ENCODE peak calls at places on chromosomes 2 and 18, in eight cellular contexts. P is tibial artery, B is K562, C is body of pancreas, O is IMR-90, I is astrocyte, E is retinal pigment epithelial cell, X is HCT116. W is an unnamed sample.

GRCh38 chr2:237671466-237672173 is 44.2 kb downstream of the LRRFIP1 start:
- DNase-seq in P (peak), B (no peak), C (no peak), O (no peak), I (no peak), E (no peak), X (no peak), W (no peak)

GRCh38 chr2:38765149-38765548 is 12.9 kb upstream of the GEMIN6 start:
- DNase-seq in P (no peak), B (no peak), C (peak), O (peak), I (peak), E (peak), X (no peak), W (peak)

GRCh38 chr2:196431957-196432356 is 207.6 kb upstream of the CCDC150 start:
- DNase-seq in P (no peak), B (no peak), C (no peak), O (peak), I (no peak), E (no peak), X (peak), W (no peak)

GRCh38 chr2:240989451-240990265 is 8.8 kb upstream of the SNED1 start:
- DNase-seq in P (peak), B (peak), C (peak), O (peak), I (no peak), E (no peak), X (peak), W (no peak)

GRCh38 chr18:79581911-79582310 is 97.7 kb upstream of the CTDP1 start:
- DNase-seq in P (peak), B (no peak), C (peak), O (no peak), I (no peak), E (no peak), X (no peak), W (no peak)

GRCh38 chr2:75241696-75242095 is 42.4 kb upstream of the TACR1 start:
- DNase-seq in P (no peak), B (no peak), C (no peak), O (peak), I (no peak), E (no peak), X (peak), W (no peak)

GRCh38 chr18:25261768-25262167 is 90.2 kb downstream of the ZNF521 start:
- DNase-seq in P (no peak), B (no peak), C (no peak), O (no peak), I (no peak), E (no peak), X (no peak), W (no peak)

GRCh38 chr2:166593403-166593802 is 99.4 kb upstream of the SCN7A start:
- DNase-seq in P (no peak), B (no peak), C (no peak), O (peak), I (peak), E (no peak), X (no peak), W (peak)

GRCh38 chr2:210592706-210593105 is 36.3 kb downstream of the CPS1 start:
- DNase-seq in P (no peak), B (no peak), C (no peak), O (no peak), I (no peak), E (no peak), X (no peak), W (no peak)

GRCh38 chr2:13821255-13821880 is 811.1 kb upstream of the LRATD1 start:
- DNase-seq in P (no peak), B (no peak), C (no peak), O (peak), I (peak), E (peak), X (no peak), W (peak)

GRCh38 chr2:110747522-110748488 is 15.4 kb downstream of the ACOXL start:
- DNase-seq in P (no peak), B (no peak), C (no peak), O (no peak), I (no peak), E (no peak), X (no peak), W (no peak)

GRCh38 chr2:220670461-220670979 is 901.6 kb downstream of the EPHA4 start:
- DNase-seq in P (no peak), B (no peak), C (no peak), O (no peak), I (no peak), E (no peak), X (no peak), W (no peak)

GRCh38 chr2:98472961-98473746 is 28.5 kb downstream of the INPP4A start:
- DNase-seq in P (no peak), B (no peak), C (no peak), O (no peak), I (no peak), E (no peak), X (no peak), W (no peak)

GRCh38 chr2:56376699-56377665 is 193.2 kb downstream of the CCDC85A start:
- DNase-seq in P (no peak), B (no peak), C (no peak), O (no peak), I (peak), E (no peak), X (no peak), W (no peak)

GRCh38 chr2:32678825-32679224 is 51.0 kb downstream of the TTC27 start:
- DNase-seq in P (no peak), B (no peak), C (no peak), O (peak), I (peak), E (peak), X (peak), W (peak)

GRCh38 chr2:109386004-109386695 is 227.6 kb downstream of the SEPTIN10 start:
- DNase-seq in P (peak), B (no peak), C (no peak), O (peak), I (no peak), E (no peak), X (no peak), W (no peak)

GRCh38 chr2:24824966-24825882 is 32.0 kb downstream of the CENPO start:
- DNase-seq in P (peak), B (peak), C (no peak), O (no peak), I (no peak), E (no peak), X (peak), W (no peak)

GRCh38 chr2:225932741-225933413 is 533.4 kb downstream of the NYAP2 start:
- DNase-seq in P (no peak), B (no peak), C (no peak), O (peak), I (no peak), E (no peak), X (no peak), W (no peak)

GRCh38 chr2:225995788-225996476 is 596.4 kb downstream of the NYAP2 start:
- DNase-seq in P (no peak), B (no peak), C (no peak), O (peak), I (peak), E (no peak), X (no peak), W (no peak)

GRCh38 chr18:35707674-35708073 is 126.1 kb downstream of the GALNT1 start:
- DNase-seq in P (no peak), B (no peak), C (no peak), O (no peak), I (no peak), E (no peak), X (no peak), W (no peak)

GRCh38 chr18:1261054-1261453 is 356.4 kb downstream of the ADCYAP1 start:
- DNase-seq in P (no peak), B (no peak), C (no peak), O (no peak), I (no peak), E (no peak), X (no peak), W (no peak)

GRCh38 chr2:218648473-218649100 is 10.8 kb downstream of the ZNF142 start:
- DNase-seq in P (no peak), B (peak), C (peak), O (peak), I (peak), E (peak), X (peak), W (no peak)

GRCh38 chr2:95276244-95276887 is 2.1 kb downstream of the PROM2 start:
- DNase-seq in P (peak), B (no peak), C (no peak), O (no peak), I (no peak), E (no peak), X (no peak), W (no peak)

GRCh38 chr2:12196495-12196894 is 450.1 kb downstream of the LPIN1 start:
- DNase-seq in P (no peak), B (no peak), C (no peak), O (no peak), I (no peak), E (no peak), X (no peak), W (no peak)

GRCh38 chr2:121650554-121650930 is 1.3 kb upstream of the CLASP1 start:
- DNase-seq in P (no peak), B (peak), C (no peak), O (peak), I (peak), E (no peak), X (no peak), W (no peak)

GRCh38 chr2:43313642-43314017 is 87.2 kb upstream of the ZFP36L2 start:
- DNase-seq in P (no peak), B (no peak), C (no peak), O (no peak), I (no peak), E (no peak), X (no peak), W (no peak)

GRCh38 chr2:43314299-43314927 is 88.0 kb upstream of the ZFP36L2 start:
- DNase-seq in P (no peak), B (no peak), C (no peak), O (no peak), I (no peak), E (no peak), X (no peak), W (no peak)

GRCh38 chr2:43315482-43315881 is 89.1 kb upstream of the ZFP36L2 start:
- DNase-seq in P (no peak), B (no peak), C (no peak), O (no peak), I (no peak), E (no peak), X (no peak), W (no peak)

GRCh38 chr2:43311276-43311675 is 84.9 kb upstream of the ZFP36L2 start:
- DNase-seq in P (no peak), B (no peak), C (no peak), O (peak), I (peak), E (peak), X (no peak), W (no peak)

GRCh38 chr2:43312751-43313641 is 86.6 kb upstream of the ZFP36L2 start:
- DNase-seq in P (peak), B (no peak), C (peak), O (peak), I (peak), E (no peak), X (no peak), W (peak)
- H3K4me3 ChIP-seq in P (no peak), B (no peak), C (no peak), O (no peak), I (no peak), E (no peak), X (no peak), W (no peak)

DNA sequence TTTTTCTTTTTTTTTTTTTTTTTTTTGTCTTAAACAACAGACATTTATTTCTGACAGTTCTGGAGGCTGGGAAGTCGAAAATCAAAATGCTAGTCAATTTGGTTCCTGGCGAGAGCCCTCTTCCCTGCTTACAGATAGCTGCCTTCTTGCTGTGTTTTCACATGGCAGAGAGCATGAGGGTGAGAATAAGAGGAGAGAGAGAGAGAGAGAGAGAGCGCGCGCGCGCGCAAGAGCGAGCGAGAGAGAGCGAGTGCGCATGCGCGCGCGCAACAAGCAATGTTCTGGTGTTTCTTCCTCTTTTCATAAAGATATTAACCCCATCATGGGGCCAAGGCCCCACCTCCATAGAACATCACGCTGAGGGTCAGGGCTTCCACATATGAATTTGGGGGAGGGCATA is 20.9 kb downstream of the MTCL1 start:
- DNase-seq in P (no peak), B (no peak), C (no peak), O (no peak), I (no peak), E (no peak), X (no peak), W (no peak)
- TF ChIP-seq CTCF in P (no peak), B (no peak), C (no peak), O (no peak), I (no peak), E (no peak), X (no peak), W (no peak)

GRCh38 chr2:179422037-179422643 is 157.5 kb upstream of the SESTD1 start:
- DNase-seq in P (peak), B (peak), C (peak), O (peak), I (peak), E (peak), X (peak), W (peak)
- H3K4me3 ChIP-seq in P (no peak), B (no peak), C (no peak), O (no peak), I (no peak), E (no peak), X (no peak), W (no peak)

GRCh38 chr18:56789004-56789888 is 138.1 kb downstream of the WDR7 start:
- DNase-seq in P (no peak), B (peak), C (peak), O (peak), I (no peak), E (no peak), X (peak), W (no peak)

GRCh38 chr18:56785006-56785405 is 133.8 kb downstream of the WDR7 start:
- DNase-seq in P (no peak), B (no peak), C (no peak), O (no peak), I (no peak), E (no peak), X (no peak), W (no peak)

GRCh38 chr18:56787392-56787791 is 136.2 kb downstream of the WDR7 start:
- DNase-seq in P (no peak), B (no peak), C (no peak), O (no peak), I (no peak), E (no peak), X (no peak), W (no peak)

GRCh38 chr18:56795381-56795780 is 144.2 kb downstream of the WDR7 start:
- DNase-seq in P (no peak), B (no peak), C (no peak), O (peak), I (peak), E (no peak), X (no peak), W (no peak)

DNA sequence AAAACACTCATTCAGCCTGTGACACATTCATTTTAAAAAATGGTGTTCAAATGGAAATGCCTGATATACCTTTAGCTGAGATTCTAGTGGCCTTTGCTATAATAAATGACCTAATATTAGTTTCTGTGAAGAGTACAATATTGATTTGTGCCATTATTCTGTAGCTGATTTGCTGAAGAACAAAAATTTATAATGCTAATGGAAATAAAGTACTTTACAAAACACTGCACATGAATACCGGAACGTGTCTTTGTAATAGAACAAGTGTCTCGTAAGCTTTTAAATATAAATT is 138.7 kb downstream of the WDR7 start:
- DNase-seq in P (no peak), B (no peak), C (no peak), O (no peak), I (no peak), E (no peak), X (no peak), W (no peak)
- TF ChIP-seq CTCF in P (no peak), B (no peak), C (no peak), O (no peak), I (no peak), E (no peak), X (no peak), W (no peak)

GRCh38 chr2:42975358-42975717 is 183.0 kb upstream of the HAAO start:
- DNase-seq in P (peak), B (no peak), C (peak), O (no peak), I (no peak), E (no peak), X (no peak), W (no peak)

GRCh38 chr2:42974303-42974696 is 181.9 kb upstream of the HAAO start:
- DNase-seq in P (no peak), B (no peak), C (no peak), O (no peak), I (no peak), E (no peak), X (no peak), W (no peak)

GRCh38 chr2:42973771-42974170 is 181.4 kb upstream of the HAAO start:
- DNase-seq in P (no peak), B (no peak), C (no peak), O (no peak), I (no peak), E (no peak), X (no peak), W (no peak)

GRCh38 chr2:42976400-42976799 is 184.0 kb upstream of the HAAO start:
- DNase-seq in P (peak), B (no peak), C (no peak), O (no peak), I (no peak), E (no peak), X (no peak), W (no peak)

DNA sequence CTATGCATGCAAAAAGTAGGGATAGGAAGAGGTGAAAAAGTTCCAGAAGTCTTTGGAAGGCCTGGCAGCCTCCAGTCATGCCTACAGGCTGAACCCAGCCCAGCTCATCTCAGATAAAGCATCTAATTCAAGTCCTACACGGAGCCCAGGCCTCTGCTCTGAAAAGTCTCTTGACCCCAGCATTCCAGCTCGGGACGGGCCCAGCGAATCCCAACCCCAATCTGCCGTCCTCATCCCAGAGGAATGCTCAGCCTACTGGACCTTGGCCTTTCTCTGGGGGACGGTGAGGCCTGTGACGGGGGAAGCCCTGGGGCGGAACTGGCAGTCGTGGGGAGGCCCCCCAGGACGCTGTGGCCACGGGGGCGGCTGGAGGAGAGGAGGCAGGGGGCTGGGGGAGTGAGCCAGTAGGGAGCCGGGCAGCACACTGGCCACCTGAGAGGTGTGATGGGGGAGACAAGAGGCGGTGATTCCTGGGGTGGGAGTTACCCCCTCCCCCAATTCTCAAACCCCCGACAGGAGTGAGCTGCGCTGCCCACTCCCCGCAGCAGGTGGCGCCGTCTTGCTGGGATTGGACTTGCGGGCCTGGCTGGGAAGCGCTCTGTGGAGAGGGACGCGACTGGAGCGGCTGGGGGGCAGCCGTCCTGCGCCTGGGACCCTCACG is 182.4 kb upstream of the HAAO start:
- DNase-seq in P (peak), B (peak), C (peak), O (peak), I (peak), E (no peak), X (peak), W (no peak)
- H3K4me3 ChIP-seq in P (peak), B (no peak), C (no peak), O (peak), I (peak), E (peak), X (peak), W (peak)

DNA sequence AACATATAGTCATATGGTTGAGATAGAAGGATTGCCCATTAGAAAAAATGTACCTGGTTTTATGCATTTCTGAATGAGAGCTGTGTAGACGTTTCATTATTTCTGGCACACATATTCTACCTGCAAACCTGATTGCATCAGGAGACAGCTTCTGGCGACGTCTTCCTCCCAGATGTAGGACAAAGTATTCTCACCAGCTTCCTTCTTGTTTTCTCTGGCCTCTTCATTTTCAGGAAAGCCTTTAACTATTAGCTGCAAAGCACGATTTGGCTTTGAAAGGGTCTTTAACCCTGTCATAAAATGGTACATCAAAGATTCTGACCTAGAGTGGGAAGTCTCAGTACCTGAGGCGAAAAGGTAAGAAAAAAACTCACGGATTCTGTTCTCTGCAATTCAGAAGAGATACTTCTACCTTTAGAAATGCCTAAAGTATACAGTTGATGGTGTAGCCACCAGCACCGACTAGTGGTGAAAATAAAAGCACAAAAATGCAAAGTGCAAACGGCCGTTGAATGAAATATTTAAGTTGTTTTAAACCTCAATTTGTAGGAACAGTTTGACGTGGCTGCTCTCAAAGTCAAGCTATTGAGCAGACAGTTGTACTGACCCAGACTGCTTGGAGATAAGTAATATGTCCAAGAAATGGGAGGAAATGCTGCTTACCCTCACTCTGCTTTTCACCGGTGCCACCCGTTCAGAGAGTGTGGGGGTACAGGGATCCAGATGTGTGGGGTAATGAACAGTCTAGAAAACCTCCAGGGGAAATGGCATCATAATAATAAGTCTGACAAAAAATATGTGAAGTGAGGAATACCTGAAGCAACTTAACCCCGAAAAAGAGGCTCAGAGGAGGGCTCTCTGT is 20.2 kb downstream of the IL18RAP start:
- DNase-seq in P (no peak), B (peak), C (peak), O (peak), I (peak), E (no peak), X (peak), W (no peak)
- TF ChIP-seq CTCF in P (peak), B (peak), C (peak), O (peak), I (peak), E (peak), X (peak), W (peak)